ENCODE peak calls at places on chromosomes 12 and 14, in six cellular contexts. X is GM12865, I is endothelial cell, B is fibroblast of mammary gland, Q is choroid plexus epithelial cell, L is body of pancreas. W is an unnamed sample.

GRCh38 chr12:121801601-121802484 is 2.0 kb upstream of the SETD1B start:
- DNase-seq in Q (peak; percentile 61), B (peak; percentile 47), I (no peak), X (peak; percentile 71), L (no peak), W (no peak)

GRCh38 chr14:33646692-33647260 is 304.1 kb downstream of the EGLN3 start:
- DNase-seq in I (no peak), B (peak; percentile 77), X (no peak), Q (peak; percentile 86), L (no peak), W (no peak)

GRCh38 chr12:132525833-132526455 is 36.0 kb downstream of the FBRSL1 start:
- DNase-seq in B (no peak), Q (no peak), X (no peak), I (no peak), L (no peak), W (no peak)

GRCh38 chr12:79933580-79934264 is 1.2 kb downstream of the PPP1R12A start:
- DNase-seq in L (no peak), I (peak; percentile 8), Q (peak; percentile 23), B (peak; percentile 24), X (peak; percentile 48), W (no peak)

GRCh38 chr14:20381341-20381740 is 32.0 kb downstream of the TEP1 start:
- DNase-seq in X (no peak), Q (no peak), I (no peak), L (no peak), B (no peak), W (no peak)

GRCh38 chr12:63045020-63045860 is 105.8 kb downstream of the AVPR1A start:
- DNase-seq in B (peak; percentile 1), I (no peak), X (no peak), L (no peak), Q (peak; percentile 75), W (no peak)

GRCh38 chr12:99119449-99119848 is 474.4 kb downstream of the APAF1 start:
- DNase-seq in B (no peak), I (no peak), L (no peak), X (no peak), Q (no peak), W (no peak)

GRCh38 chr14:103126873-103127304 is 3.6 kb downstream of the TNFAIP2 start:
- DNase-seq in B (no peak), Q (no peak), L (peak; percentile 82), I (peak; percentile 57), X (no peak), W (peak; percentile 70)

GRCh38 chr12:78120866-78121590 is 290.3 kb downstream of the NAV3 start:
- DNase-seq in L (no peak), Q (peak; percentile 86), X (peak; percentile 39), I (no peak), B (peak; percentile 65), W (no peak)

GRCh38 chr12:13000935-13001724 is 1.1 kb upstream of the HEBP1 start:
- DNase-seq in I (peak; percentile 59), X (peak; percentile 22), Q (peak; percentile 62), B (peak; percentile 42), L (peak; percentile 52), W (peak; percentile 64)

GRCh38 chr12:13203028-13203922 is 6.7 kb downstream of the EMP1 start:
- DNase-seq in B (peak; percentile 87), L (no peak), I (peak; percentile 47), X (peak; percentile 4), Q (peak; percentile 31), W (no peak)

GRCh38 chr12:128820723-128821432 is 2.9 kb downstream of the SLC15A4 start:
- DNase-seq in Q (peak; percentile 38), L (no peak), X (peak; percentile 94), I (no peak), B (no peak), W (no peak)

GRCh38 chr14:63874223-63874622 is 21.4 kb downstream of the SYNE2 start:
- DNase-seq in Q (no peak), X (no peak), B (no peak), L (no peak), I (peak; percentile 23), W (no peak)

GRCh38 chr12:2347137-2347843 is 294.5 kb downstream of the CACNA1C start:
- DNase-seq in Q (no peak), X (no peak), L (no peak), B (no peak), I (no peak), W (no peak)

GRCh38 chr12:111506260-111506659 is 92.9 kb downstream of the ATXN2 start:
- DNase-seq in B (no peak), X (no peak), L (no peak), Q (no peak), I (no peak), W (no peak)

GRCh38 chr14:21711360-21711961 is 37.8 kb upstream of the OR4E1 start:
- DNase-seq in I (peak; percentile 35), X (peak; percentile 53), Q (peak; percentile 76), L (peak; percentile 20), B (peak; percentile 57), W (no peak)

GRCh38 chr12:105417732-105418131 is 87.2 kb downstream of the C12orf75 start:
- DNase-seq in I (no peak), L (no peak), X (no peak), B (no peak), Q (no peak), W (no peak)

GRCh38 chr14:101882141-101882935 is 82.0 kb upstream of the DYNC1H1 start:
- DNase-seq in I (no peak), Q (no peak), L (no peak), B (no peak), X (no peak), W (no peak)

GRCh38 chr14:22900088-22900799 is 17.2 kb downstream of the REM2 start:
- DNase-seq in I (peak; percentile 36), X (peak; percentile 82), B (peak; percentile 79), Q (peak; percentile 87), L (no peak), W (no peak)

GRCh38 chr12:52831251-52831650 is 2.9 kb downstream of the KRT79 start:
- DNase-seq in X (no peak), I (no peak), Q (no peak), B (no peak), L (no peak), W (no peak)

GRCh38 chr12:58930770-58931324 is 10.5 kb upstream of the LRIG3 start:
- DNase-seq in X (no peak), B (no peak), I (no peak), L (no peak), Q (peak; percentile 32), W (no peak)

GRCh38 chr12:49403887-49404517 is 36.7 kb downstream of the SPATS2 start:
- DNase-seq in Q (no peak), L (no peak), B (no peak), X (no peak), I (no peak), W (no peak)

GRCh38 chr14:51006781-51007211 is 62.5 kb upstream of the PYGL start:
- DNase-seq in L (no peak), I (no peak), X (no peak), Q (no peak), B (peak; percentile 95), W (no peak)

GRCh38 chr12:67650127-67650495 is 1.6 kb downstream of the DYRK2 start:
- DNase-seq in I (no peak), L (peak; percentile 40), Q (no peak), B (peak; percentile 38), X (no peak), W (peak; percentile 14)

GRCh38 chr14:103099733-103100280 is 5.3 kb downstream of the EXOC3L4 start:
- DNase-seq in X (no peak), Q (no peak), B (no peak), L (no peak), I (no peak), W (no peak)

GRCh38 chr14:89304972-89305703 is 111.9 kb downstream of the FOXN3 start:
- DNase-seq in B (peak; percentile 83), Q (peak; percentile 75), X (peak; percentile 90), I (no peak), L (no peak), W (no peak)

GRCh38 chr12:131797588-131797934 is 30.6 kb upstream of the MMP17 start:
- DNase-seq in L (no peak), Q (no peak), X (no peak), I (no peak), B (no peak), W (no peak)

GRCh38 chr12:44053550-44054243 is 217.8 kb downstream of the TMEM117 start:
- DNase-seq in B (peak; percentile 28), L (no peak), I (no peak), X (no peak), Q (peak; percentile 1), W (no peak)

GRCh38 chr12:112427760-112428159 is 9.0 kb downstream of the PTPN11 start:
- DNase-seq in L (no peak), Q (no peak), X (no peak), B (no peak), I (no peak), W (no peak)

GRCh38 chr12:54027442-54027786 is 826 bp upstream of the HOXC6 start:
- DNase-seq in X (no peak), L (no peak), Q (no peak), I (no peak), B (no peak), W (no peak)

DNA sequence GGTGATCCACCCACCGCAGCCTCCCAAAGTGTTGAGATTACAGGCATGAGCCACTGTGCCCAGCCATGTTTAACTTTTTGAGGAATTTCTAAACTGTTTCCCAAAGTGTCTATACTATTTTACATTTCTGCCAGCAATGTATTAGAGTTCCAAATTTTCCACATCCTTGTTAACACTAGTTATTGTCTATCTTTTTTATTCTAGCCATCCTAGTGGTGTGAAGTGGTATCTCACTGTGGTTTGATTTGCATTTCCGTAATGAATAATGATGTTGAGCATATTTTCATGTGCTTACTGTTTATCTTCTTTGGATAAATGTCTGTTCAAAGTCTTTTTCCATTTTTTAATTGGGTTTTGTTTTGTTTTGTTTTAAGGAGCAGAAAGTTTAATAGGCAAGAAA is 14.7 kb downstream of the TXNRD1 start:
- DNase-seq in X (no peak), I (no peak), B (no peak), L (no peak), Q (no peak), W (no peak)
- TF ChIP-seq CTCF in X (no peak), I (peak; percentile 38), B (no peak), L (no peak), Q (no peak), W (peak; percentile 30)

GRCh38 chr12:93766802-93767523 is 89.8 kb downstream of the CRADD start:
- DNase-seq in X (peak; percentile 42), B (peak; percentile 86), Q (peak; percentile 90), I (no peak), L (no peak), W (no peak)
- TF ChIP-seq CTCF in X (peak; percentile 42), B (peak; percentile 79), Q (peak; percentile 80), I (no peak), L (peak; percentile 47), W (no peak)

GRCh38 chr14:62101650-62102355 is 339.6 kb downstream of the SNAPC1 start:
- DNase-seq in B (no peak), L (no peak), Q (no peak), I (no peak), X (no peak), W (no peak)
- TF ChIP-seq CTCF in B (no peak), L (no peak), Q (no peak), I (no peak), X (no peak), W (no peak)

GRCh38 chr14:53217283-53217994 is 64.3 kb upstream of the DDHD1 start:
- DNase-seq in Q (peak; percentile 58), I (peak; percentile 75), B (peak; percentile 53), L (peak; percentile 76), X (peak; percentile 88), W (peak; percentile 71)
- TF ChIP-seq CTCF in Q (peak; percentile 26), I (peak; percentile 65), B (no peak), L (peak; percentile 81), X (peak; percentile 47), W (peak; percentile 69)